ENCODE peak calls at places on chromosomes 1 and 21, in five cellular contexts. J, O, L, C and X are unnamed samples.

GRCh38 chr1:94792473-94792875 is 27.7 kb upstream of the SLC44A3 start:
- DNase-seq in J (no peak), L (no peak), C (no peak), O (no peak), X (peak; percentile 15)

GRCh38 chr1:209688746-209689234 is 13.6 kb downstream of the G0S2 start:
- DNase-seq in L (no peak), C (peak; percentile 26), O (no peak), J (peak; percentile 38), X (peak; percentile 19)

GRCh38 chr1:70542856-70543255 is 131.8 kb downstream of the CTH start:
- DNase-seq in O (no peak), J (no peak), L (no peak), C (no peak), X (no peak)

GRCh38 chr1:30852026-30852425 is 56.5 kb downstream of the SDC3 start:
- DNase-seq in O (no peak), C (peak; percentile 79), L (peak; percentile 65), J (no peak), X (peak; percentile 23)

GRCh38 chr21:45029298-45029967 is 44.9 kb upstream of the ADARB1 start:
- DNase-seq in L (no peak), C (peak; percentile 50), O (no peak), J (no peak), X (no peak)

GRCh38 chr1:58971629-58972140 is 187.8 kb upstream of the JUN start:
- DNase-seq in C (peak; percentile 26), J (no peak), L (peak; percentile 79), O (peak; percentile 93), X (no peak)

GRCh38 chr1:231778009-231778719 is 151.6 kb downstream of the DISC1 start:
- DNase-seq in J (no peak), O (no peak), L (peak; percentile 69), C (peak; percentile 33), X (no peak)

GRCh38 chr1:234355782-234356510 is 17.3 kb upstream of the COA6 start:
- DNase-seq in C (no peak), L (no peak), O (no peak), J (no peak), X (no peak)

GRCh38 chr1:7427901-7428300 is 343.2 kb upstream of the VAMP3 start:
- DNase-seq in O (no peak), J (no peak), L (no peak), C (no peak), X (no peak)

GRCh38 chr21:44967082-44968047 is 27.5 kb downstream of the SLX9 start:
- DNase-seq in L (no peak), J (no peak), O (no peak), C (no peak), X (no peak)

GRCh38 chr21:46361937-46362336 is 38.0 kb downstream of the PCNT start:
- DNase-seq in J (no peak), L (no peak), O (no peak), C (no peak), X (no peak)

GRCh38 chr1:156502749-156503671 is 2.4 kb upstream of the MEF2D start:
- DNase-seq in L (peak; percentile 83), J (peak; percentile 96), O (no peak), C (peak; percentile 90), X (peak; percentile 94)

GRCh38 chr1:206041640-206042039 is 11.3 kb upstream of the RHEX start:
- DNase-seq in J (no peak), L (no peak), C (no peak), O (no peak), X (no peak)

GRCh38 chr1:202192770-202193613 is 607 bp upstream of the LGR6 start:
- DNase-seq in L (no peak), C (peak; percentile 53), O (no peak), J (peak; percentile 64), X (peak; percentile 70)

GRCh38 chr1:239386453-239387303 is at the start of gene CHRM3:
- DNase-seq in J (peak; percentile 55), L (no peak), O (no peak), C (peak; percentile 24), X (peak; percentile 58)

GRCh38 chr1:55213029-55213884 is 1.9 kb downstream of the USP24 start:
- DNase-seq in J (no peak), C (no peak), O (no peak), L (no peak), X (no peak)

GRCh38 chr1:241007668-241008067 is 349.3 kb downstream of the RGS7 start:
- DNase-seq in J (no peak), L (no peak), C (no peak), O (no peak), X (no peak)

GRCh38 chr21:26850116-26850643 is 5.0 kb upstream of the ADAMTS1 start:
- DNase-seq in C (no peak), O (no peak), L (no peak), J (no peak), X (no peak)

GRCh38 chr1:206037521-206037920 is 13.8 kb upstream of the CTSE start:
- DNase-seq in J (no peak), C (no peak), O (no peak), L (no peak), X (no peak)

GRCh38 chr1:13731897-13732296 is 31.9 kb downstream of the PRDM2 start:
- DNase-seq in J (no peak), C (no peak), O (no peak), L (no peak), X (no peak)

GRCh38 chr1:13732971-13733667 is 33.1 kb downstream of the PRDM2 start:
- DNase-seq in C (no peak), L (no peak), O (no peak), J (no peak), X (no peak)

GRCh38 chr1:13733705-13734104 is 33.7 kb downstream of the PRDM2 start:
- DNase-seq in O (no peak), C (no peak), J (no peak), L (no peak), X (no peak)

GRCh38 chr1:13730301-13730700 is 30.3 kb downstream of the PRDM2 start:
- DNase-seq in C (no peak), J (no peak), L (no peak), O (no peak), X (no peak)

GRCh38 chr1:13730751-13731482 is 30.9 kb downstream of the PRDM2 start:
- DNase-seq in L (no peak), C (peak; percentile 33), O (no peak), J (no peak), X (no peak)
- TF ChIP-seq POLR2A in L (no peak), C (no peak), O (no peak), J (no peak), X (no peak)

GRCh38 chr1:110408488-110408887 is 994 bp upstream of the LAMTOR5 start:
- DNase-seq in L (no peak), O (no peak), J (no peak), C (no peak), X (no peak)

GRCh38 chr1:110411173-110411572 is 3.7 kb upstream of the LAMTOR5 start:
- DNase-seq in J (no peak), C (no peak), L (no peak), O (no peak), X (no peak)

GRCh38 chr1:110403805-110404204 is 3.7 kb downstream of the LAMTOR5 start:
- DNase-seq in O (no peak), C (no peak), L (no peak), J (no peak), X (no peak)

GRCh38 chr1:110412576-110412975 is 5.1 kb upstream of the LAMTOR5 start:
- DNase-seq in C (peak; percentile 51), L (peak; percentile 72), O (no peak), J (peak; percentile 57), X (peak; percentile 62)

DNA sequence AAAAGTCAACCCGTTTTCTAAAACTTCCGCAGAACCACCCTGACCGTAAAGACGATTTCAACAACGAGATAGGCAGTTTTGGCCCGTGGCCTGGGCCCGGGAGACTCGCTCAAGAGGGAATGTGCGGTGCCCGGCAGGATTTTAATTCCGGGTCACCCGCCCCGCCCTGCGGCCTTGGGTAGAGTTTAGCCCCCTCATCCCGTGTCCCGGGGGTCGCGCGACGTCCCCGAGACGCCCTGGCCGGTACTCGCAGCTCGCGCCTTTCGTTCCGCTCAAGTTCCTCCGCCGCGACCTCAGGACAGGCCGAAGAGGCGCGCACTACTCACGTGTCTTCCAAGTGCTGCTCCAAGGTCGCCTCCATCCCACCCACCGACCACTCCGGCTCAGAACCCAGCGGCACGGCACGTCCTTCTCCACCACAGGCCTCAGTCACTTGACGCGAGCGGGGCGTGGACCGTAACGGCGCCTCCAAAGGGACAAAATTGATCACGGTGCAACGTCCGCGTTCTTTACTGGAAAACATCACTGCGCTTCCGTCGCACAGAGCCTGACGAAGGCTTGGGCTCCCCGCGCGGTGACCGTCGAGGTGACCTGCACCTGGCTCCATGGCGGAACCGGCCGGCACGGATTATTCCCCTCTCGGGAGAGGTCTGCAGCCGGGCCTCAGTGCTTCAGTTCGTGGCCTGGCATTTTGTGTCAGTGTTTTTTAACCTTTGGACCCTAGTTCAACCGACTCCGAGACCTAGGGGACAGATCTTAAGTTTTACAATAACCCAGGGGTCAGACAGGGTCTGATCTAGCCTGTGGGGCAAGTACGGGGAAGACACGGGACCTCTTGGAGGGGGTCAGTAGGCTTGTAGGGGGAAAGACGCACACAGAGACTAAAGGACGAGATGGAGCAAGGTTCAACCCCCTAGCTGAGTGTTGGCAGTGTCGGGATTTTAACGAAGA is at the start of gene LAMTOR5:
- DNase-seq in L (peak; percentile 94), J (peak; percentile 61), C (peak; percentile 96), O (peak; percentile 94), X (peak; percentile 77)
- TF ChIP-seq POLR2A in L (no peak), J (peak; percentile 69), C (peak; percentile 20), O (peak; percentile 71), X (peak; percentile 89)

DNA sequence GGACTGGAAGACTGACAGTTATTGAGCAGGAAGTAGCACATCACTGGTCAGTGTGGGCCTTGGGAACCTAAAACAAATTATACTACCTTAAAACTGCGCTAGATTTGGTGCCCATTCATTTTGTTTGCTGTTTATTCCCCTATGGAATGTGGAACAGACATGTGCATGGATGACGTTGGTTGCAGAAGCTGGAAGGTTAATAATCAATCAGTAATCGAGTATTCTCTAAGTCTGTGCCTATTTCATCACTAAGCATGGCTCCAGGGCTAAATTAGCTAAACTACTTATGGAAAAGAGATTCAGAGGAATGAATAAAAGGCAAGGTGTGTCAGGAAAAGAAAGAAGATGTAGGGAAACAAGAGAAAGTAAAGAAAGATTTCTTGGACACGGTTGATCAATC is 33.5 kb upstream of the DPT start:
- DNase-seq in L (no peak), J (no peak), C (no peak), O (no peak), X (no peak)
- TF ChIP-seq POLR2A in L (no peak), J (no peak), C (no peak), O (no peak), X (no peak)

GRCh38 chr1:165826565-165826964 is 849 bp upstream of the UCK2 start:
- DNase-seq in O (no peak), L (no peak), J (no peak), C (no peak), X (no peak)

GRCh38 chr1:165828581-165829329 is 1.3 kb downstream of the UCK2 start:
- DNase-seq in O (no peak), C (peak; percentile 37), L (peak; percentile 28), J (peak; percentile 82), X (peak; percentile 69)

GRCh38 chr1:165827199-165828102 is at the start of gene UCK2:
- DNase-seq in C (peak; percentile 82), O (no peak), J (peak; percentile 89), L (peak; percentile 29), X (peak; percentile 76)

GRCh38 chr1:165829888-165830287 is 2.5 kb downstream of the UCK2 start:
- DNase-seq in O (no peak), C (no peak), L (no peak), J (no peak), X (no peak)

DNA sequence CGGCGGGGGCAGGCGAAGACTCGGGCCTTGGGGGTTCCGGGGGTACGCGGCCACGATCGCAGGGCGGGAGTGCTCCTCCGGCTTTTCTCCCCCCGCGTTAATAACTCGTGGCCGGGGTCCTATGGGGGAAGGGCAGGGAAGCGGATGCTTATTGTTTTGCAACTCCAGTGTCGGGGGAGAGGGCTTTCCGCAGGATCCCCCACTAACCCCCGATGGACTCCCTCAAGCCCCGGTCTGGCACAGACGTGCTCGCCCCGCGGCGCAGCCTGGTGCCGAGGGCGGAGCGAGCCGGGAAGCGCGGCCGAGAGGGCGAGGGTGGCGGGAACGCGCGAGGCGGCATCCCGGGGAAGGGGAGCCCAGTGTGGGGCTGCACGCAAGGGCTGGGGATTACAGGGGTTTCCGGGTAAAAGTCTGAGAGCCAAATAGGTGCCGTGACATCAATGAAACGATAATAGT is 717 bp downstream of the UCK2 start:
- DNase-seq in L (no peak), O (no peak), J (peak; percentile 68), C (peak; percentile 37), X (peak; percentile 61)
- TF ChIP-seq POLR2A in L (no peak), O (no peak), J (peak; percentile 33), C (no peak), X (peak; percentile 52)